ENCODE peak calls at places on chromosome X, in eight cellular contexts. S, J, C, Q, K, B, R and A are unnamed samples.

GRCh38 chrX:39065051-39065871 is 264.0 kb downstream of the MID1IP1 start:
- DNase-seq in K (no peak), Q (no peak), R (no peak), J (no peak), B (peak; percentile 73), S (no peak), C (peak; percentile 91), A (no peak)

GRCh38 chrX:77668391-77669237 is 117.4 kb downstream of the ATRX start:
- DNase-seq in Q (peak; percentile 21), C (no peak), S (no peak), K (no peak), B (no peak), R (no peak), J (no peak), A (no peak)

GRCh38 chrX:78886550-78886949 is 58.6 kb upstream of the P2RY10 start:
- DNase-seq in R (no peak), Q (no peak), J (no peak), B (no peak), K (no peak), S (no peak), C (peak; percentile 7), A (no peak)

GRCh38 chrX:47285762-47286320 is 53.0 kb downstream of the USP11 start:
- DNase-seq in B (no peak), R (no peak), K (no peak), C (no peak), S (no peak), Q (peak; percentile 0), J (peak; percentile 18), A (no peak)

GRCh38 chrX:39705299-39705698 is 392.5 kb downstream of the BCOR start:
- DNase-seq in J (peak; percentile 80), K (peak; percentile 90), C (no peak), S (peak; percentile 72), B (no peak), R (no peak), Q (peak; percentile 87), A (peak; percentile 58)

GRCh38 chrX:28158019-28158777 is 176.9 kb upstream of the DCAF8L1 start:
- DNase-seq in S (no peak), R (no peak), C (peak; percentile 78), J (no peak), B (no peak), Q (no peak), K (no peak), A (no peak)

GRCh38 chrX:134419784-134420183 is 40.2 kb upstream of the HPRT1 start:
- DNase-seq in J (no peak), R (no peak), B (no peak), C (no peak), K (no peak), Q (no peak), S (no peak), A (no peak)

GRCh38 chrX:30893206-30893605 is 4.2 kb upstream of the TAB3 start:
- DNase-seq in J (no peak), K (no peak), R (no peak), Q (no peak), B (no peak), S (no peak), C (no peak), A (no peak)

GRCh38 chrX:119617511-119618164 is 11.4 kb upstream of the NKRF start:
- DNase-seq in Q (no peak), R (no peak), J (no peak), B (no peak), C (peak; percentile 36), K (no peak), S (no peak), A (no peak)

GRCh38 chrX:129478516-129478915 is 44.8 kb downstream of the SMARCA1 start:
- DNase-seq in B (no peak), C (no peak), K (no peak), Q (peak; percentile 81), J (no peak), R (no peak), S (no peak), A (no peak)

GRCh38 chrX:137313627-137314026 is 252.3 kb upstream of the ZIC3 start:
- DNase-seq in C (no peak), S (no peak), Q (no peak), B (no peak), J (no peak), K (no peak), R (no peak), A (no peak)

GRCh38 chrX:141989802-141990201 is 86.1 kb downstream of the MAGEC1 start:
- DNase-seq in C (no peak), Q (peak; percentile 60), S (no peak), K (no peak), J (no peak), B (no peak), R (no peak), A (no peak)

GRCh38 chrX:15349046-15349445 is 13.7 kb upstream of the PIGA start:
- DNase-seq in J (peak; percentile 52), K (no peak), B (peak; percentile 51), S (no peak), C (peak; percentile 85), R (no peak), Q (peak; percentile 78), A (no peak)

GRCh38 chrX:38225093-38225492 is 4.4 kb upstream of the SRPX start:
- DNase-seq in R (no peak), S (no peak), K (no peak), J (no peak), C (no peak), Q (no peak), B (no peak), A (no peak)

GRCh38 chrX:45712067-45712466 is 511.4 kb upstream of the DIPK2B start:
- DNase-seq in R (no peak), B (no peak), C (no peak), J (no peak), K (no peak), S (no peak), Q (peak; percentile 57), A (no peak)

GRCh38 chrX:23776363-23776762 is 6.6 kb upstream of the SAT1 start:
- DNase-seq in B (no peak), R (no peak), J (no peak), K (no peak), C (no peak), S (no peak), Q (no peak), A (no peak)

GRCh38 chrX:25083661-25084060 is 67.9 kb upstream of the ARX start:
- DNase-seq in Q (no peak), S (no peak), J (no peak), R (no peak), B (no peak), C (no peak), K (no peak), A (peak; percentile 33)

GRCh38 chrX:151790421-151791160 is 56.0 kb downstream of the CNGA2 start:
- DNase-seq in R (no peak), C (no peak), B (no peak), Q (peak; percentile 1), K (no peak), J (no peak), S (no peak), A (no peak)

GRCh38 chrX:119516157-119516702 is 48.0 kb downstream of the SLC25A5 start:
- DNase-seq in K (no peak), J (peak; percentile 15), S (no peak), B (peak; percentile 49), R (no peak), Q (peak; percentile 77), C (peak; percentile 74), A (no peak)

GRCh38 chrX:149504915-149505651 is at the start of gene IDS:
- DNase-seq in S (peak; percentile 94), B (peak; percentile 90), C (peak; percentile 93), Q (peak; percentile 79), J (peak; percentile 89), R (peak; percentile 61), K (peak; percentile 93), A (peak; percentile 80)
- TF ChIP-seq CTCF in S (no peak), B (peak; percentile 21), C (peak; percentile 6), Q (no peak), J (no peak), R (no peak), K (no peak), A (no peak)

DNA sequence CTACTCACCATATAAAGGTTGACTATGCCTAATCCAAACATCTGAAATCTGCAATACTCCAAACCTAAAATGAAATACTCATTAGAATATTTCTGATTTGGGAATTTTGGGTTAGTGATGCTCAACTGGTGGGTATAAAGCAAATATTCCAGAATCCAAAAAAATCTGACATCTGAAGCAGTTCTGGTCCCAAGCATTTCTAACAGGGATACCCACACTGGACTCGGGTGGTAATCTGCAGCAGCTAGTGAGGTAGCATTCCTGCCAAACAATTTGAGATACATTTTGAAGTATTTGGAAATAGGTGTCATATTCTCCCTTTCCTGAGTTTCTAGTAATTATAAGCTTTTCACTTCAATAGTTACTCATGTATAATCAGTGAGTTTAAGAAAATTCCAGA is 49.6 kb upstream of the RPA4 start:
- DNase-seq in S (no peak), R (no peak), K (no peak), B (no peak), J (no peak), C (no peak), Q (no peak), A (no peak)
- H3K27ac ChIP-seq in S (no peak overlapping the region), R (no peak overlapping the region), K (no peak overlapping the region), B (no peak overlapping the region), J (no peak overlapping the region), C (no peak overlapping the region), Q (no peak overlapping the region), A (no peak overlapping the region)

GRCh38 chrX:42290608-42291007 is 367.3 kb upstream of the CASK start:
- DNase-seq in B (no peak), Q (peak; percentile 0), C (peak; percentile 11), S (no peak), R (no peak), J (no peak), K (no peak), A (no peak)
- TF ChIP-seq CTCF in B (peak; percentile 70), Q (peak; percentile 5), C (peak; percentile 57), S (no peak), R (no peak), J (no peak), K (no peak), A (no peak)

GRCh38 chrX:63661676-63662075 is 123.3 kb downstream of the ARHGEF9 start:
- DNase-seq in S (no peak), C (no peak), J (no peak), K (no peak), R (no peak), Q (peak; percentile 10), B (no peak), A (no peak)

GRCh38 chrX:63656871-63657580 is 128.0 kb downstream of the ARHGEF9 start:
- DNase-seq in Q (peak; percentile 38), K (no peak), J (no peak), S (no peak), C (no peak), R (no peak), B (no peak), A (no peak)

GRCh38 chrX:63652086-63652775 is 132.8 kb downstream of the ARHGEF9 start:
- DNase-seq in Q (peak; percentile 44), J (no peak), C (no peak), R (no peak), S (no peak), K (no peak), B (no peak), A (no peak)

GRCh38 chrX:63658920-63659319 is 126.1 kb downstream of the ARHGEF9 start:
- DNase-seq in B (no peak), C (no peak), Q (peak; percentile 21), K (no peak), S (no peak), J (no peak), R (no peak), A (no peak)

DNA sequence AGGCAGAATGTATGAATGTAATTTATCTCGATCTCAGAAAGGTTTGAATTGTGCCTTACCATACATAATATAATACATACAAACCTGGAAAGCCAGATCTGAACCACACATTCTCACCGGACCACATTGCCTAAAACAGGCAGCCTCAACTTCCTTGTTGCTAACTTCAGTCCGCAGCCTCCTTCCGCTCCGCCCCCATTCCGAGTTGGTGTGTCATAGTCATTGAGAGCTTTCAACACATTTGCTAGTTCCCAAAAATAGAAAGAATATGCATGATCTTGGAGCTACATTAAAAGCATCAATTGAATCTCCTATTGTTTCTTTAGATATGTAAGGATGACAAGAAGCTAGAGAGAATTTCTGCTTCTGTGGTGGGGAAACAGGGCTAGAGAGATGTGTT is 127.2 kb downstream of the ARHGEF9 start:
- DNase-seq in J (peak; percentile 55), B (no peak), S (peak; percentile 73), C (no peak), R (peak; percentile 68), K (peak; percentile 88), Q (peak; percentile 66), A (peak; percentile 53)
- H3K27ac ChIP-seq in J (no peak overlapping the region), B (no peak overlapping the region), S (no peak overlapping the region), C (no peak overlapping the region), R (peak overlapping the region; percentile 76), K (peak overlapping the region; percentile 67), Q (peak overlapping the region; percentile 51), A (peak overlapping the region; percentile 22)